ENCODE peak calls at places on chromosomes 5 and 9, in seven cellular contexts. P, C, B, F, T, A and L are unnamed samples.

GRCh38 chr5:53479045-53479655 is 1.3 kb upstream of the FST start:
- DNase-seq in P (no peak), C (no peak), B (peak; percentile 77), F (no peak), T (no peak), A (no peak), L (no peak)

GRCh38 chr5:157842185-157842584 is 16.8 kb downstream of the CLINT1 start:
- DNase-seq in P (no peak), C (no peak), B (no peak), F (no peak), T (peak; percentile 34), A (no peak), L (no peak)

GRCh38 chr5:178150977-178151734 is 2.5 kb downstream of the NHP2 start:
- DNase-seq in P (no peak), C (no peak), B (peak; percentile 60), F (no peak), T (no peak), A (no peak), L (no peak)

GRCh38 chr5:32869216-32869615 is 158.1 kb downstream of the NPR3 start:
- DNase-seq in P (no peak), C (no peak), B (no peak), F (no peak), T (peak; percentile 71), A (peak; percentile 41), L (no peak)

GRCh38 chr9:97577051-97577450 is 56.1 kb downstream of the TSTD2 start:
- DNase-seq in P (no peak), C (no peak), B (no peak), F (no peak), T (no peak), A (no peak), L (no peak)

GRCh38 chr5:95664204-95664786 is 17.7 kb downstream of the RFESD start:
- DNase-seq in P (peak; percentile 39), C (no peak), B (no peak), F (no peak), T (peak; percentile 63), A (peak; percentile 43), L (peak; percentile 55)

GRCh38 chr9:85215416-85215815 is 526.3 kb downstream of the AGTPBP1 start:
- DNase-seq in P (no peak), C (no peak), B (no peak), F (no peak), T (no peak), A (no peak), L (no peak)

GRCh38 chr9:5577225-5577624 is 51.7 kb upstream of the RIC1 start:
- DNase-seq in P (no peak), C (no peak), B (no peak), F (no peak), T (no peak), A (no peak), L (no peak)

GRCh38 chr9:131420913-131421312 is 27.0 kb downstream of the PRRC2B start:
- DNase-seq in P (no peak), C (no peak), B (peak; percentile 60), F (no peak), T (peak; percentile 49), A (no peak), L (no peak)

GRCh38 chr9:95999390-95999789 is 123.9 kb downstream of the ERCC6L2 start:
- DNase-seq in P (no peak), C (no peak), B (no peak), F (no peak), T (no peak), A (no peak), L (no peak)

GRCh38 chr5:9545301-9545958 is 445 bp downstream of the SEMA5A start:
- DNase-seq in P (no peak), C (no peak), B (peak; percentile 61), F (no peak), T (peak; percentile 36), A (no peak), L (no peak)

GRCh38 chr9:107487521-107488399 is 1.8 kb downstream of the KLF4 start:
- DNase-seq in P (peak; percentile 82), C (no peak), B (peak; percentile 69), F (no peak), T (no peak), A (peak; percentile 61), L (no peak)

GRCh38 chr5:172841-173251 is 18.4 kb upstream of the LRRC14B start:
- DNase-seq in P (no peak), C (no peak), B (peak; percentile 56), F (peak; percentile 19), T (no peak), A (no peak), L (no peak)

GRCh38 chr9:87959916-87960581 is 14.3 kb downstream of the CDK20 start:
- DNase-seq in P (no peak), C (no peak), B (no peak), F (no peak), T (no peak), A (no peak), L (peak; percentile 74)

GRCh38 chr9:5453004-5453403 is 2.7 kb downstream of the CD274 start:
- DNase-seq in P (no peak), C (no peak), B (no peak), F (no peak), T (peak; percentile 49), A (no peak), L (no peak)

GRCh38 chr5:169637085-169637855 is at the start of gene DOCK2:
- DNase-seq in P (no peak), C (no peak), B (peak; percentile 77), F (peak; percentile 68), T (peak; percentile 24), A (no peak), L (no peak)

GRCh38 chr5:108801776-108802175 is 54.1 kb downstream of the FER start:
- DNase-seq in P (peak; percentile 77), C (peak; percentile 79), B (peak; percentile 56), F (no peak), T (peak; percentile 96), A (peak; percentile 90), L (peak; percentile 95)

GRCh38 chr5:148974638-148975330 is 88.1 kb downstream of the SH3TC2 start:
- DNase-seq in P (no peak), C (no peak), B (no peak), F (no peak), T (peak; percentile 47), A (peak; percentile 97), L (peak; percentile 63)

GRCh38 chr9:76453785-76454184 is 5.2 kb upstream of the GCNT1 start:
- DNase-seq in P (no peak), C (peak; percentile 54), B (no peak), F (no peak), T (peak; percentile 25), A (no peak), L (no peak)

GRCh38 chr5:171762841-171763408 is 22.7 kb upstream of the SMIM23 start:
- DNase-seq in P (no peak), C (no peak), B (no peak), F (no peak), T (no peak), A (no peak), L (no peak)

GRCh38 chr5:72673623-72674022 is 142.8 kb upstream of the TNPO1 start:
- DNase-seq in P (no peak), C (no peak), B (no peak), F (no peak), T (no peak), A (no peak), L (no peak)

GRCh38 chr5:73454379-73455036 is 5.9 kb upstream of the FOXD1 start:
- DNase-seq in P (peak; percentile 71), C (no peak), B (no peak), F (peak; percentile 34), T (peak; percentile 83), A (peak; percentile 80), L (peak; percentile 72)

GRCh38 chr9:69104830-69105527 is 69.1 kb upstream of the TJP2 start:
- DNase-seq in P (no peak), C (no peak), B (no peak), F (no peak), T (no peak), A (peak; percentile 73), L (no peak)

GRCh38 chr5:612498-613424 is 621 bp downstream of the CEP72 start:
- DNase-seq in P (no peak), C (no peak), B (peak; percentile 82), F (peak; percentile 41), T (peak; percentile 55), A (peak; percentile 23), L (peak; percentile 35)

GRCh38 chr5:6792376-6792775 is 79.1 kb downstream of the TENT4A start:
- DNase-seq in P (no peak), C (no peak), B (no peak), F (no peak), T (no peak), A (no peak), L (no peak)

GRCh38 chr5:172418847-172419810 is 35.2 kb downstream of the SH3PXD2B start:
- DNase-seq in P (no peak), C (no peak), B (peak; percentile 71), F (no peak), T (no peak), A (no peak), L (no peak)